ENCODE peak calls at places on chromosomes 3 and 15, in seven cellular contexts. K is substantia nigra, B is HTR-8/SVneo, W is OCI-LY7, C is fibroblast of pulmonary artery, H is NCI-H187, O is HuH-7. G is an unnamed sample.

GRCh38 chr3:15519096-15519495 is 2.4 kb downstream of the COLQ start:
- DNase-seq in B (no peak), O (no peak), K (no peak), W (no peak), H (no peak), C (no peak), G (no peak)

GRCh38 chr3:14633819-14634424 is 17.6 kb upstream of the CCDC174 start:
- DNase-seq in C (peak), H (no peak), K (peak), B (peak), O (peak), W (peak), G (peak)

GRCh38 chr15:89647191-89647851 is 7.9 kb downstream of the KIF7 start:
- DNase-seq in B (peak), C (peak), W (peak), O (peak), H (peak), K (peak), G (peak)

GRCh38 chr15:89088605-89089315 is 504 bp downstream of the ABHD2 start:
- DNase-seq in C (no peak), B (no peak), W (peak), K (peak), H (no peak), O (no peak), G (peak)

GRCh38 chr3:47475029-47475569 is 642 bp downstream of the SCAP start:
- DNase-seq in H (no peak), K (no peak), C (peak), B (no peak), O (peak), W (no peak), G (no peak)

GRCh38 chr3:185630182-185630622 is 44.1 kb downstream of the SENP2 start:
- DNase-seq in K (peak), H (no peak), O (peak), W (no peak), C (peak), B (no peak), G (no peak)

GRCh38 chr15:70327328-70328136 is 229.8 kb upstream of the TLE3 start:
- DNase-seq in W (no peak), O (no peak), H (no peak), K (no peak), B (peak), C (peak), G (no peak)

GRCh38 chr3:100277255-100277800 is 16.5 kb downstream of the TBC1D23 start:
- DNase-seq in C (no peak), B (no peak), H (peak), K (no peak), O (no peak), W (no peak), G (no peak)

GRCh38 chr3:3800685-3801509 is 1.7 kb downstream of the LRRN1 start:
- DNase-seq in O (no peak), H (no peak), W (no peak), K (peak), C (no peak), B (no peak), G (no peak)

GRCh38 chr15:45747426-45747825 is 112.6 kb downstream of the SQOR start:
- DNase-seq in O (no peak), H (no peak), B (no peak), C (no peak), W (no peak), K (no peak), G (no peak)

GRCh38 chr3:133595341-133595740 is 21.9 kb downstream of the CDV3 start:
- DNase-seq in W (no peak), B (peak), H (no peak), K (no peak), C (no peak), O (no peak), G (no peak)

GRCh38 chr3:27666277-27666676 is 55.8 kb downstream of the EOMES start:
- DNase-seq in H (no peak), K (no peak), C (no peak), B (no peak), O (no peak), W (no peak), G (no peak)

GRCh38 chr15:57640935-57641682 is 49.4 kb downstream of the MYZAP start:
- DNase-seq in C (peak), H (no peak), K (peak), B (peak), W (peak), O (peak), G (peak)

GRCh38 chr15:74269362-74270035 is 33.4 kb downstream of the CCDC33 start:
- DNase-seq in W (no peak), H (no peak), B (no peak), O (no peak), K (no peak), C (no peak), G (no peak)

GRCh38 chr3:39849992-39850706 is 40.7 kb downstream of the MYRIP start:
- DNase-seq in H (no peak), C (no peak), K (no peak), B (no peak), O (no peak), W (no peak), G (no peak)

GRCh38 chr3:122961146-122961545 is 66.4 kb downstream of the SEMA5B start:
- DNase-seq in B (no peak), O (no peak), K (no peak), W (no peak), H (no peak), C (peak), G (no peak)

GRCh38 chr15:39283531-39283930 is 297.3 kb upstream of the THBS1 start:
- DNase-seq in C (peak), B (no peak), K (no peak), H (no peak), W (no peak), O (no peak), G (no peak)

GRCh38 chr15:43942157-43942556 is 115.4 kb downstream of the WDR76 start:
- DNase-seq in O (no peak), B (no peak), K (no peak), H (no peak), C (no peak), W (no peak), G (no peak)

GRCh38 chr15:48458876-48459275 is 127.6 kb downstream of the DUT start:
- DNase-seq in W (no peak), B (no peak), C (no peak), K (no peak), O (no peak), H (no peak), G (no peak)

GRCh38 chr3:59919581-59919980 is 869.8 kb upstream of the CFAP20DC start:
- DNase-seq in O (no peak), B (no peak), K (no peak), H (no peak), W (no peak), C (no peak), G (no peak)

GRCh38 chr3:193605876-193606275 is 12.9 kb downstream of the OPA1 start:
- DNase-seq in W (peak), K (peak), H (peak), B (peak), O (peak), C (peak), G (peak)

GRCh38 chr15:64767203-64767602 is 8.2 kb downstream of the RBPMS2 start:
- DNase-seq in W (no peak), K (no peak), O (no peak), H (no peak), B (no peak), C (no peak), G (no peak)

GRCh38 chr15:67146875-67147381 is 81.5 kb downstream of the SMAD3 start:
- DNase-seq in K (peak), C (peak), O (no peak), B (peak), H (no peak), W (no peak), G (peak)

GRCh38 chr3:34053631-34054030 is 255.2 kb downstream of the PDCD6IP start:
- DNase-seq in H (no peak), W (no peak), O (no peak), K (no peak), C (peak), B (no peak), G (no peak)

GRCh38 chr3:124277516-124277890 is 285.6 kb upstream of the ROPN1 start:
- DNase-seq in C (peak), H (no peak), O (no peak), K (no peak), B (no peak), W (no peak), G (no peak)

GRCh38 chr3:69856965-69857364 is 117.7 kb downstream of the MITF start:
- DNase-seq in C (no peak), O (no peak), K (no peak), H (no peak), W (no peak), B (no peak), G (no peak)

GRCh38 chr3:149197669-149198068 is 24.0 kb downstream of the CP start:
- DNase-seq in W (no peak), K (no peak), B (no peak), O (no peak), H (no peak), C (no peak), G (no peak)

GRCh38 chr3:60636846-60637245 is 614.4 kb downstream of the FHIT start:
- DNase-seq in O (no peak), H (no peak), W (no peak), K (no peak), B (no peak), C (no peak), G (no peak)

GRCh38 chr3:195788711-195789581 is 22.8 kb downstream of the MUC4 start:
- DNase-seq in O (no peak), H (no peak), K (no peak), C (no peak), W (no peak), B (no peak), G (no peak)

G was measured in SW 1271.